ENCODE peak calls at places on chromosome 14, in six cellular contexts. D is sigmoid colon, Q is ovary, Z is fibroblast of mammary gland, R is AG10803, K is neural progenitor cell. F is an unnamed sample.

GRCh38 chr14:63205281-63205575 is 985 bp downstream of the RHOJ start:
- DNase-seq in R (no peak), K (no peak), Z (peak), Q (no peak), D (no peak), F (no peak)

GRCh38 chr14:103502877-103503276 is 19.8 kb downstream of the CKB start:
- DNase-seq in D (peak), Q (no peak), R (no peak), K (no peak), Z (no peak), F (no peak)

GRCh38 chr14:90416649-90417237 is 19.9 kb downstream of the CALM1 start:
- DNase-seq in Z (no peak), Q (no peak), R (no peak), K (no peak), D (peak), F (no peak)

GRCh38 chr14:104005489-104005888 is 63.2 kb upstream of the RD3L start:
- DNase-seq in Q (no peak), K (no peak), Z (no peak), R (no peak), D (no peak), F (no peak)

GRCh38 chr14:68282479-68283377 is 463.1 kb downstream of the RAD51B start:
- DNase-seq in R (no peak), D (no peak), Z (no peak), Q (no peak), K (no peak), F (no peak)

GRCh38 chr14:77141592-77142288 is at the start of gene ZDHHC22:
- DNase-seq in D (no peak), Q (no peak), Z (no peak), R (no peak), K (no peak), F (no peak)

GRCh38 chr14:96098309-96098998 is 59.3 kb downstream of the C14orf132 start:
- DNase-seq in K (peak), D (no peak), R (peak), Q (no peak), Z (peak), F (no peak)

GRCh38 chr14:77052281-77053044 is 24.0 kb upstream of the IRF2BPL start:
- DNase-seq in R (no peak), Z (no peak), Q (no peak), K (no peak), D (peak), F (no peak)

GRCh38 chr14:68789002-68789797 is 3.7 kb downstream of the ZFP36L1 start:
- DNase-seq in Z (peak), Q (peak), K (peak), D (peak), R (peak), F (no peak)

GRCh38 chr14:69260979-69261605 is 1.1 kb downstream of the GALNT16 start:
- DNase-seq in K (peak), R (no peak), D (no peak), Q (no peak), Z (no peak), F (no peak)

GRCh38 chr14:101354726-101355125 is 206.6 kb upstream of the DIO3 start:
- DNase-seq in Q (peak), K (no peak), Z (no peak), D (peak), R (no peak), F (peak)

GRCh38 chr14:94056579-94057308 is 24.3 kb downstream of the DDX24 start:
- DNase-seq in R (no peak), Z (no peak), Q (no peak), K (no peak), D (no peak), F (peak)

GRCh38 chr14:97723834-97724770 is 926.9 kb downstream of the VRK1 start:
- DNase-seq in K (no peak), D (no peak), Z (no peak), R (no peak), Q (no peak), F (no peak)

GRCh38 chr14:58731465-58732330 is 93.9 kb downstream of the DACT1 start:
- DNase-seq in Z (peak), Q (no peak), D (no peak), K (no peak), R (peak), F (no peak)

GRCh38 chr14:104142136-104143041 is 4.0 kb downstream of the KIF26A start:
- DNase-seq in K (no peak), R (no peak), Q (peak), D (peak), Z (no peak), F (no peak)

GRCh38 chr14:60777856-60778578 is 43.5 kb downstream of the MNAT1 start:
- DNase-seq in Z (peak), R (peak), D (no peak), K (no peak), Q (no peak), F (no peak)

GRCh38 chr14:104339829-104340228 is 201.4 kb downstream of the KIF26A start:
- DNase-seq in K (no peak), D (no peak), Z (no peak), Q (no peak), R (no peak), F (no peak)

GRCh38 chr14:68451676-68452387 is 341.0 kb downstream of the ZFP36L1 start:
- DNase-seq in Q (no peak), R (peak), K (no peak), D (peak), Z (peak), F (no peak)

GRCh38 chr14:39847852-39848251 is 415.6 kb upstream of the FBXO33 start:
- DNase-seq in K (no peak), R (no peak), D (no peak), Q (no peak), Z (no peak), F (no peak)

GRCh38 chr14:100825691-100826331 is at the start of gene MEG3:
- DNase-seq in D (peak), Z (peak), Q (peak), R (peak), K (no peak), F (no peak)

GRCh38 chr14:24136684-24137528 is 912 bp downstream of the PSME1 start:
- DNase-seq in Z (no peak), Q (no peak), K (no peak), R (no peak), D (no peak), F (no peak)

GRCh38 chr14:88987516-88987915 is 163.1 kb downstream of the TTC8 start:
- DNase-seq in R (peak), Z (no peak), K (no peak), Q (no peak), D (no peak), F (no peak)

GRCh38 chr14:33343016-33343415 is 404.3 kb downstream of the NPAS3 start:
- DNase-seq in Q (no peak), D (no peak), Z (peak), K (no peak), R (peak), F (no peak)

GRCh38 chr14:70245026-70245425 is 56.3 kb upstream of the SLC8A3 start:
- DNase-seq in R (no peak), K (no peak), Q (no peak), Z (no peak), D (no peak), F (no peak)

GRCh38 chr14:76769636-76770292 is 8.5 kb downstream of the VASH1 start:
- DNase-seq in Q (peak), R (no peak), K (no peak), D (peak), Z (no peak), F (peak)

GRCh38 chr14:77844802-77845201 is 44.9 kb downstream of the ADCK1 start:
- DNase-seq in Z (peak), Q (no peak), K (no peak), D (no peak), R (peak), F (no peak)

GRCh38 chr14:103385994-103386491 is 828 bp downstream of the MARK3 start:
- DNase-seq in Z (peak), R (peak), Q (peak), K (peak), D (peak), F (no peak)

GRCh38 chr14:102941419-102942011 is 19.1 kb downstream of the AMN start:
- DNase-seq in D (no peak), R (no peak), Q (no peak), Z (no peak), K (no peak), F (no peak)

GRCh38 chr14:69152181-69152943 is 557 bp downstream of the DCAF5 start:
- DNase-seq in Q (peak), R (peak), Z (peak), K (peak), D (no peak), F (no peak)

GRCh38 chr14:50047274-50047676 is 69.1 kb downstream of the VCPKMT start:
- DNase-seq in K (no peak), Z (no peak), R (no peak), Q (no peak), D (no peak), F (no peak)

GRCh38 chr14:69460093-69460701 is 24.3 kb upstream of the PLEKHD1 start:
- DNase-seq in K (peak), Q (peak), D (peak), Z (peak), R (peak), F (peak)

GRCh38 chr14:59176764-59177163 is 11.7 kb upstream of the DAAM1 start:
- DNase-seq in K (no peak), D (no peak), Z (no peak), R (no peak), Q (no peak), F (no peak)

GRCh38 chr14:96205994-96206392 is 1.4 kb downstream of the BDKRB2 start:
- DNase-seq in Z (no peak), R (peak), D (no peak), K (no peak), Q (no peak), F (no peak)

GRCh38 chr14:87628129-87628528 is 364.9 kb downstream of the GALC start:
- DNase-seq in Z (peak), Q (peak), D (no peak), R (peak), K (peak), F (no peak)

GRCh38 chr14:105126126-105126969 is 42.2 kb downstream of the JAG2 start:
- DNase-seq in R (no peak), D (no peak), Q (no peak), K (no peak), Z (no peak), F (peak)

DNA sequence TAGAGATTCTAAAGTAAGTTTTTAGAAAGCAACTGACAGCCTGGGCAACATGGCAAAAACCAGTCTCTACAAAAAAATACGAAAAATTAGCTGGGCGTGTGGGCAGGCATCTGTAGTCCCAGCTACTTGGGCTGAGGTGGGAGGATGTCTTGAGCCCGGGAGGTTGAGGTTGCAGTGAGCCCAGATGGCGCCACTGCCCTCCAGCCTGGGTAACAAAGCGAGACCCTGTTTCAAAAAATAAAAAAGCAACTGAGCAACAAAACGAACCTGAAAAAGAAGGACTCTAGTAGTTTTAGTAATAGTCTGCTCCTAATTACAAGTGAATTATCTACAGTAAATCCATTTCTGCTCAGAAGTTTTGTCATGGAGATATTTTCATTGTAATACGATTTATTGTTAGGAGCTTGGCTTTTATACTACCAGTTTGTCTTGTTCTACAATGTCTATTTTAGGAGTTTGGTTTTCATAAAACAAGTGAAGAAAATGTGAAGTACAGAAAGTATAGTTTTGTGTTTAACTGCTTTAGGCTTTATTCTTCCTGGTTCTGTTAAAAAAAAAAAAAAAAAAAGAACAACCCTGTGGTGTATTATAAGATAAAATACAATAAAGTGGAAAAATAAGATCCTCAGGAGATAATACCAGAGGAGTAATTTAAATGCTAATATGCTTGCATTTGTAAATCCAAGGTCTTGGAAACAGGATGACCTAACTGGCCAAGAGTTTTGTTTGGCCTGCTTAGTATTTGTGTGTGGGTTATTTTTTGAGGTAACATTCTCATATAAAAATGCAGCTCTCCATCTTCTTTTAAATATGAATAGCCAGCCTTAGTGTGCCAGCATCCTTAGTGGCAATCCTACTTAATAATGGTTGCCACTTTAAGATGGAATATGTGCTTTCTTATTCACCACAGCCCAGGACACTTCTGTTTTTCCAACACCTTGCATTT is 2.8 kb downstream of the TMX1 start:
- DNase-seq in Z (peak), R (no peak), D (no peak), Q (no peak), K (peak), F (no peak)
- TF ChIP-seq CTCF in Z (no peak), R (no peak), D (no peak), Q (no peak), K (peak), F (no peak)

GRCh38 chr14:72774894-72775620 is 118.8 kb downstream of the DPF3 start:
- DNase-seq in K (no peak), D (no peak), Z (no peak), R (no peak), Q (no peak), F (no peak)
- TF ChIP-seq CTCF in K (no peak), D (no peak), Z (no peak), R (no peak), Q (no peak), F (no peak)

DNA sequence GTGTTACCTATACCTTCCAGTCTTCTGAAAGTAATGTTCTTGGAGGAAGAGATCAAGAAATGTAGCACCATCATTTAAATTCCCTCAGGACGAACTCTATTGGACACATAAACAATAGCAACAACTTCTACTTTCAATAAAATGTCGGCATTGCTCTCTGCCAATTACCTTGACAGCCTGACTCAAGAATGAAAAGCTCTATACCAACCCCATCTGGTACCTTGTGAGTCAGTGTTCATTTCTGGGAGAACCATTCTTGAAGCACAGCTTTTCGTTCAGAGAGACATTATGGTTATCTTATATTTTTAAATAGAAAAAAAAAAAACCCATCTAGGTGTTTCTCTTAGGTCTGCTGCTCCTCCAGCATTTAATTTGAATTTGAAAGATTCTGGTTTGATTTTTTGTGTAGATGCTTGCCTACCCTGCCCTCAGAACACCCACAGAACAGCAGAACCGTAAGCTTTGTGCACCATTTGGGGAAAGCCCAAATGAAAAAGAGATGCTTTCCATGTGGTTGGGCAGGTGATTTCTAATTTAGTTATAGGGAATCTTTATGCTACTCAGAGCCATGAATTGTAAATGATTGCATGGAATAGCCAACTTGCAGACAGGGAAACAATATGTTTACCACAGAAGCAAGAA is 156.0 kb downstream of the SAMD4A start:
- DNase-seq in Z (peak), R (peak), D (no peak), Q (no peak), K (peak), F (no peak)
- TF ChIP-seq CTCF in Z (peak), R (peak), D (no peak), Q (no peak), K (peak), F (peak)

GRCh38 chr14:20682127-20682434 is 2.3 kb upstream of the RNASE4 start:
- DNase-seq in K (no peak), Q (no peak), Z (no peak), R (no peak), D (no peak), F (no peak)

GRCh38 chr14:20683896-20684661 is at the start of gene RNASE4:
- DNase-seq in Q (peak), R (peak), Z (peak), D (peak), K (peak), F (peak)

GRCh38 chr14:20683125-20683895 is 1.1 kb upstream of the RNASE4 start:
- DNase-seq in R (peak), D (peak), K (peak), Z (peak), Q (peak), F (peak)

GRCh38 chr14:20681348-20682126 is 2.8 kb upstream of the RNASE4 start:
- DNase-seq in K (peak), R (peak), D (peak), Z (peak), Q (peak), F (peak)

DNA sequence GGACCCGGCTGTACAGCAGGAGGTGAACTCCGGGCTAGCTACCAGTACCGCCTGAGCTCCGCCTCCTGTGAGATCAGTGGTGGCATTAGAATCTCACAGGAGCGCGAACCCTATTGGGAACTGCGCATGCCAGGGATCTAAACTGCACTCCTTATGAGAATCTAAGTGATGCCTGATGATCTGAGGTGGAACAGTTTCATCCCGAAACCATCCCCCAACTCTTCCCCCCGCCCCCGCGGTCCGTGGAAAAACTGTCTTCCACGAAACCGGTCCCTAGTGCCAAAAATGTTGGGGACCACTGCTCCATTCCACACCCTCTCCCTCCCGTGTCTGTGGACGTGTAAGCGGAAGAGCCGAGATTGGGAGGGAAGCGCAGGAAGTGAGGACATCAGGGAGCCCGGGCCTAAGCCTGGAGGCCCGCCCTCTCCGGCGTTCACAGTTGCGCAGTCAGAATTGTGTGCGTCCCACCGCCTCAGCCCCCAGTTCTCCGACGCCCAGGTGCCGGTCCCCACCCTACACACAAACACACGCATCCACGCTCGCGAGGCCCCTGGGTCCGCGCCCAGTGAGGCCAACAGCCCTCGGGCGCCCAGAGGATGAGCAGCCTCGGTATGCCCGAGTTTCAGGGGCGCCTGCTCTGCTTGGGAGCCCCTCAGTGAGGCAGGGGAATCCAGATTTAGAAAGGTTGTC is 1.8 kb upstream of the RNASE4 start:
- DNase-seq in Q (peak), D (peak), R (peak), Z (peak), K (peak), F (peak)
- TF ChIP-seq CTCF in Q (no peak), D (no peak), R (no peak), Z (no peak), K (no peak), F (no peak)

GRCh38 chr14:57632649-57633048 is 139.0 kb upstream of the CCDC198 start:
- DNase-seq in Q (no peak), K (no peak), R (no peak), D (no peak), Z (no peak), F (no peak)

GRCh38 chr14:57637901-57638300 is 144.2 kb upstream of the CCDC198 start:
- DNase-seq in R (no peak), Z (no peak), D (no peak), K (no peak), Q (no peak), F (no peak)

DNA sequence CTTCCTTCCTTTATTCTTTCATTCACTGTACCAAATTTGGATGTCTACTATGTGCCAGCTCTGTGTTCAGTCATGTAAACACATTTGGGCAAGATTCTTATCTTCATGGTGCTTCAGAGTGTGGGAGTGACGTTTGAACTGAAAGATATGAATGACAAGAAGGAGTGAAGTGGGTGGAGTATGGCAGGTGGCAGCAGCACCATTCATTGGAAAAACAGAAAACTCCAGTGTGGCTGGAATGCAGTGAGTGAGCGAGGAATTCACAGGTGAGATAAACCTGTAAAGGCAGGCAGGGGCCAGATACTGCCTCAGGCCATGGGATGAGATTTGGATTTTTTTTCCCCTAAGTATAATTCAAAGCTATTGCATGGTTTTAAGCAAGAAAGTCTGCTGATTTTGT is 140.7 kb upstream of the CCDC198 start:
- DNase-seq in Q (no peak), K (no peak), R (no peak), D (no peak), Z (no peak), F (no peak)
- TF ChIP-seq CTCF in Q (no peak), K (no peak), R (no peak), D (no peak), Z (no peak), F (no peak)